ENCODE peak calls at places on chromosomes 4 and X, in six cellular contexts. F is stomach; A is adrenal gland; J is CD8-positive, alpha-beta T cell; O is IMR-90; H is ovary. K is an unnamed sample. For H3K4me1, the result is how much of the 10 kb centered on the place peaks cover.

GRCh38 chrX:150763810-150764209 is 70.6 kb downstream of the MTMR1 start:
- DNase-seq in F (no peak), A (no peak), J (no peak), O (no peak), H (no peak), K (no peak)

GRCh38 chr4:61294001-61294400 is 93.9 kb downstream of the ADGRL3 start:
- DNase-seq in F (no peak), A (no peak), J (no peak), O (no peak), H (no peak), K (no peak)

GRCh38 chrX:151982217-151982616 is 7.7 kb upstream of the GABRE start:
- DNase-seq in F (no peak), A (peak), J (no peak), O (peak), H (no peak), K (no peak)

GRCh38 chrX:48927736-48928382 is 9.0 kb upstream of the PIM2 start:
- DNase-seq in F (no peak), A (no peak), J (no peak), O (no peak), H (no peak), K (no peak)

GRCh38 chr4:59608466-59608865 is 1591.7 kb upstream of the ADGRL3 start:
- DNase-seq in F (no peak), A (no peak), J (no peak), O (no peak), H (no peak), K (no peak)

GRCh38 chr4:57490520-57490919 is 380.3 kb upstream of the IGFBP7 start:
- DNase-seq in F (no peak), A (no peak), J (no peak), O (no peak), H (no peak), K (no peak)

GRCh38 chr4:10204401-10205058 is 87.9 kb upstream of the WDR1 start:
- DNase-seq in F (no peak), A (no peak), J (no peak), O (no peak), H (no peak), K (peak)

GRCh38 chr4:80393246-80393969 is 57.9 kb downstream of the CFAP299 start:
- DNase-seq in F (no peak), A (no peak), J (no peak), O (peak), H (no peak), K (no peak)

GRCh38 chr4:88674565-88674964 is 23.1 kb downstream of the NAP1L5 start:
- DNase-seq in F (no peak), A (no peak), J (no peak), O (peak), H (no peak), K (no peak)

GRCh38 chr4:153222162-153222789 is 18.0 kb downstream of the TRIM2 start:
- DNase-seq in F (peak), A (peak), J (peak), O (peak), H (peak), K (peak)

GRCh38 chrX:20382518-20383291 is 116.0 kb upstream of the RPS6KA3 start:
- DNase-seq in F (no peak), A (peak), J (no peak), O (no peak), H (no peak), K (no peak)

GRCh38 chrX:153474718-153475117 is 4.3 kb upstream of the HAUS7 start:
- DNase-seq in F (peak), A (peak), J (peak), O (peak), H (peak), K (peak)

GRCh38 chr4:55077577-55077976 is 47.8 kb downstream of the KDR start:
- DNase-seq in F (no peak), A (no peak), J (no peak), O (no peak), H (no peak), K (no peak)

GRCh38 chrX:84219551-84219950 is 31.6 kb upstream of the RPS6KA6 start:
- DNase-seq in F (no peak), A (no peak), J (no peak), O (no peak), H (no peak), K (no peak)

GRCh38 chr4:85644061-85644460 is 169.1 kb downstream of the ARHGAP24 start:
- DNase-seq in F (no peak), A (no peak), J (no peak), O (no peak), H (no peak), K (no peak)

GRCh38 chr4:100981447-100982204 is 365.7 kb downstream of the PPP3CA start:
- DNase-seq in F (no peak), A (peak), J (no peak), O (peak), H (no peak), K (no peak)

GRCh38 chrX:136143714-136144113 is 3.6 kb upstream of the FHL1 start:
- DNase-seq in F (no peak), A (no peak), J (no peak), O (no peak), H (no peak), K (no peak)

GRCh38 chr4:35151816-35152572 is 1092.3 kb downstream of the ARAP2 start:
- DNase-seq in F (no peak), A (peak), J (no peak), O (no peak), H (no peak), K (no peak)

GRCh38 chrX:133046601-133047000 is 50.3 kb downstream of the USP26 start:
- DNase-seq in F (no peak), A (no peak), J (no peak), O (no peak), H (no peak), K (no peak)

GRCh38 chr4:150949342-150949741 is 65.7 kb downstream of the LRBA start:
- DNase-seq in F (no peak), A (no peak), J (no peak), O (no peak), H (no peak), K (no peak)

GRCh38 chrX:21479695-21480280 is 105.6 kb downstream of the CNKSR2 start:
- DNase-seq in F (no peak), A (peak), J (no peak), O (peak), H (no peak), K (no peak)

DNA sequence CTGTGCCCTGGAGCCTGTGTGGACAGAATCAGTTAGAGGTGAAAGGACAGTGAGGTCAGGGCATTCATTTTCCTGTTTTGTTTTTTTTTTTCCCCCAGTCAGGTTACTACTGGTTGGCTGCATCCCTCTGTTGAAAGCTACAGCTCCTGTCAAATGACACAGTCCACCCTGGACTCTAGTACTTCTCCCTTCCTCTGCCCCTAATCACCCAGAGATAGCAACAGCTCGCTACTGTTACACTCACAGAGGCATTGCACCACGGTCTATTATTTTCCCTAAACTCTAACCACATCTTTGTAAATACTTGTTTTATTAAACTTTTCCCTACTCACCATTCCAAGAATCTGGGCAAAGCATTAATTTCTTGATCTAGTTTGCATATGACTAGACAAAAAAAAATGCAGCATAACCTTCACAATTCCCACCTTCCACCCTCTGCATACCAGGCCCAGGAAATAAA is 329.4 kb downstream of the INPP4B start:
- DNase-seq in F (no peak), A (no peak), J (no peak), O (peak), H (no peak), K (no peak)
- H3K27ac ChIP-seq in F (no peak), A (no peak), J (no peak), O (no peak), H (no peak), K (no peak)

DNA sequence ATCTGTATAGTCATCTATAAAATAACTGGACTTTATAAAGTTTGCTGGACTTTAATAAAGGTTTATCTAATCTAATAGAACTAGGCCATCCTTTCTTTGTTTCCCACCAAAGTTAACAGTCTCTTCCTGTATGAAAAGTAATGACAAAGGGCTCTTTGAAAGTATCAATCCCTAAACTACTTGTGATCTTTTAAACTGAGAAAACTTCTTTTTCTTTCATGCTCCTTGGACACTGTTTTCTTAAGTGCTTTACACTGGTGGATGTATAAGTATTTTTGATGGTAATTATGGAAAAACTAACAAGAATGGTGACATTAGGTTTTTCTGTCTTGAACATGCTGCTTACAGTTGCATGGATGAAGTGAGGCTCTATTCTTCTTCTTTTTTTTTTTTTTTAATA is 2.4 kb upstream of the ZFX start:
- DNase-seq in F (no peak), A (no peak), J (no peak), O (no peak), H (no peak), K (no peak)
- H3K4me3 ChIP-seq in F (no peak), A (no peak), J (no peak), O (no peak), H (no peak), K (no peak)

DNA sequence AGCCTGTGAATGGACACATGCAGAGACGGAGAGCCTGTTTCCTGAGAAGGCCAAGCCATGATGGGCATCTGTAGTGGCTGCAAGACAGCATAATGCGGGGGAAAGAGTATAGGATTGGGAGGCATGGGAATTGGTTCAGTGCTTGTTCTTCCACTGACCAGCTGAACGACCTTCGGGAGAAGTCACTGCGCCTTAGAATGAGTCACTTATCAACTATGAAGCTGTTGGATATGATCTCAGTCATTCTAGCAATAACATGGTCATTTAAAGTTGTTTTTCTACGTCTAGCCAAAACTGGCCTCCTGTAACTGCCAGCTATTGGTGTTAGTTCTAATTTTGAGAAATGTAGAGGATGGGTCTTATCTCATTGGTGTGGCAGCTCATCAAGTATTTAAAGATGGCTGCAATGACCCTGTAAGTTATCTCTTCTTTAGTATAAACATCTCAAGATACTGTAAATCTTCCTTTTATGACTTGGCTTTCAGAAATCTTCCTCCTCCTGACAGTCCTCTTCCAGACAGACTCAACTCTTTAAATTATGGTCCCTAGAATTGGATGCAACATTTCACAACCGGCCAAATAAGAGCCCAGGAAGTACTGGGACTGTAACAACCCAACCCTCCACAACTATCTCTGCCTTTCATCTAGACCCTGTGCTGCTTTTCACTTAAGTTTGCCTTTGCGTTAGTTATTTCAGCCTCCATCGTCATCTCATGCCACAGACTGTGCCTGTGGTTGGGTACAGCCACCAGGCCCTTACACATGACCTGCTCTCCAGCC is 243.3 kb downstream of the CBR4 start:
- DNase-seq in F (no peak), A (peak), J (no peak), O (peak), H (no peak), K (peak)
- H3K4me1 ChIP-seq in F (under half), A (under half), J (under half), O (under half), H (under half), K (under half)

GRCh38 chr4:78524009-78524408 is 27.6 kb upstream of the ANXA3 start:
- DNase-seq in F (no peak), A (no peak), J (no peak), O (no peak), H (no peak), K (no peak)

GRCh38 chr4:78517050-78517652 is 34.4 kb upstream of the ANXA3 start:
- DNase-seq in F (no peak), A (no peak), J (no peak), O (peak), H (no peak), K (no peak)

GRCh38 chr4:78519962-78520361 is 31.6 kb upstream of the ANXA3 start:
- DNase-seq in F (no peak), A (no peak), J (no peak), O (no peak), H (no peak), K (no peak)

GRCh38 chr4:78518551-78518950 is 33.0 kb upstream of the ANXA3 start:
- DNase-seq in F (no peak), A (no peak), J (no peak), O (no peak), H (no peak), K (no peak)

DNA sequence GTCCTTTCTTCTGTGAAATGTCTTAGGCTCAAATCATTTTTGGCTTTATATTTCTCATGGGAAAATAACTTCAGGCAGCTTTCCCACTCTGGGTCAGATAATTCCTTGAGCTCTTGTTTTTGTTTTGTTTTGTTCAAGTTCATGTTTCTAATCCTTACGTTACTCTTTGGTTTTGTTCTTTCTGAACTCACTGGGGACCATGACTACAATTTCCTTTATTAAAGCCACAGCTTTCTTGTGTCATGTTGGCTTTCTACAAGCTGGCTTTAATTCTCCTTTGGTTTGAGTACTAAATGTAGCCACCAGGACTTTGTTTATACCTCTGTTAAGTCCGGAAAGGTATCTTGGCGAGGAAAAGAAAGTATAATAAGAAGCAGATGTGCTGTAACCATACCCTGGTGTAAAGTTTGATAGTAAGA is 30.8 kb upstream of the ANXA3 start:
- DNase-seq in F (no peak), A (no peak), J (no peak), O (peak), H (no peak), K (no peak)
- H3K27ac ChIP-seq in F (no peak), A (no peak), J (no peak), O (no peak), H (no peak), K (no peak)